ENCODE peak calls at places on chromosomes 13 and 19, in six cellular contexts. H, X, N, Y, L and U are unnamed samples.
A peak's percentile ranks its signal among the peaks of the same experiment; 100 is the strongest.

GRCh38 chr19:44807652-44808462 is 1.0 kb upstream of the BCAM start:
- DNase-seq in H (peak; percentile 64), N (peak; percentile 29), X (peak; percentile 87), L (no peak), Y (no peak), U (no peak)

GRCh38 chr13:27962128-27962841 is 6.8 kb downstream of the CDX2 start:
- DNase-seq in H (no peak), X (peak; percentile 45), N (no peak), L (no peak), Y (no peak), U (no peak)

GRCh38 chr19:28351761-28352160 is 861.2 kb downstream of the UQCRFS1 start:
- DNase-seq in N (no peak), L (no peak), X (no peak), H (no peak), Y (no peak), U (no peak)

GRCh38 chr19:52778811-52779210 is 7.8 kb downstream of the ZNF600 start:
- DNase-seq in X (no peak), H (no peak), L (no peak), N (no peak), Y (peak; percentile 18), U (no peak)

GRCh38 chr13:114058051-114058867 is 74.2 kb downstream of the RASA3 start:
- DNase-seq in N (no peak), L (no peak), X (no peak), Y (no peak), H (no peak), U (no peak)

GRCh38 chr19:50839712-50840655 is 6.6 kb upstream of the KLK15 start:
- DNase-seq in Y (no peak), L (no peak), X (no peak), H (no peak), N (no peak), U (no peak)

GRCh38 chr19:45400192-45400591 is 4.7 kb downstream of the PPP1R13L start:
- DNase-seq in Y (no peak), L (no peak), X (no peak), N (no peak), H (no peak), U (no peak)

GRCh38 chr13:52695856-52696255 is 43.2 kb downstream of the SUGT1 start:
- DNase-seq in N (no peak), Y (peak; percentile 10), X (no peak), H (no peak), L (peak; percentile 11), U (no peak)

GRCh38 chr19:31160346-31160926 is 188.8 kb downstream of the TSHZ3 start:
- DNase-seq in Y (no peak), L (no peak), N (no peak), H (no peak), X (no peak), U (no peak)

GRCh38 chr19:16571283-16571682 is 932 bp downstream of the SLC35E1 start:
- DNase-seq in H (no peak), L (no peak), N (no peak), Y (no peak), X (no peak), U (no peak)

GRCh38 chr19:55452381-55453325 is 8.8 kb downstream of the ISOC2 start:
- DNase-seq in H (peak; percentile 92), X (peak; percentile 94), Y (peak; percentile 43), N (peak; percentile 80), L (no peak), U (no peak)

GRCh38 chr13:45468676-45469075 is 3.9 kb downstream of the COG3 start:
- DNase-seq in Y (no peak), X (no peak), N (no peak), L (no peak), H (no peak), U (no peak)

GRCh38 chr19:10334340-10335148 is 1.2 kb upstream of the RAVER1 start:
- DNase-seq in N (peak; percentile 96), Y (peak; percentile 39), L (no peak), H (peak; percentile 88), X (peak; percentile 93), U (peak; percentile 98)

GRCh38 chr13:41354416-41354815 is 43.3 kb downstream of the NAA16 start:
- DNase-seq in X (no peak), N (no peak), L (no peak), Y (no peak), H (no peak), U (no peak)

GRCh38 chr13:82688400-82688999 is 1193.8 kb downstream of the SLITRK1 start:
- DNase-seq in L (no peak), X (no peak), H (no peak), Y (no peak), N (no peak), U (no peak)